ENCODE peak calls at places on chromosome 2, in five cellular contexts. G, T, M, Z and L are unnamed samples.

GRCh38 chr2:138752231-138752956 is 27.8 kb downstream of the NXPH2 start:
- DNase-seq in G (no peak), T (no peak), M (no peak), Z (peak), L (no peak)

GRCh38 chr2:231687133-231687852 is 21.0 kb upstream of the PTMA start:
- DNase-seq in G (peak), T (no peak), M (peak), Z (peak), L (no peak)

GRCh38 chr2:238024986-238025385 is 35.8 kb upstream of the SCLY start:
- DNase-seq in G (no peak), T (peak), M (no peak), Z (no peak), L (no peak)

GRCh38 chr2:75466708-75467311 is 93.9 kb downstream of the EVA1A start:
- DNase-seq in G (peak), T (no peak), M (no peak), Z (peak), L (no peak)

GRCh38 chr2:196677404-196677803 is 37.9 kb downstream of the CCDC150 start:
- DNase-seq in G (no peak), T (peak), M (no peak), Z (no peak), L (peak)

GRCh38 chr2:10448646-10449480 is 736 bp upstream of the ODC1 start:
- DNase-seq in G (peak), T (peak), M (no peak), Z (peak), L (peak)

GRCh38 chr2:37833420-37833819 is 91.7 kb upstream of the RMDN2 start:
- DNase-seq in G (no peak), T (no peak), M (no peak), Z (no peak), L (no peak)

GRCh38 chr2:174914894-174915760 is 90.1 kb downstream of the CHN1 start:
- DNase-seq in G (no peak), T (no peak), M (no peak), Z (no peak), L (no peak)

GRCh38 chr2:201971516-201972228 is 62.0 kb upstream of the FZD7 start:
- DNase-seq in G (no peak), T (peak), M (no peak), Z (no peak), L (no peak)

GRCh38 chr2:196160966-196161365 is 10.4 kb downstream of the STK17B start:
- DNase-seq in G (no peak), T (no peak), M (no peak), Z (no peak), L (no peak)

GRCh38 chr2:46490521-46491141 is 11.3 kb downstream of the TMEM247 start:
- DNase-seq in G (peak), T (no peak), M (peak), Z (no peak), L (no peak)

GRCh38 chr2:151043484-151043883 is 218.2 kb downstream of the RBM43 start:
- DNase-seq in G (no peak), T (peak), M (no peak), Z (no peak), L (peak)